ENCODE peak calls at places on chromosomes 4 and X, in five cellular contexts. J is HCT116, Q is SK-N-SH, S is HepG2, K is K562. H is an unnamed sample.

GRCh38 chr4:42995343-42995944 is 102.9 kb downstream of the GRXCR1 start:
- DNase-seq in J (no peak), Q (peak), S (peak), K (peak), H (no peak)

GRCh38 chr4:143336828-143337599 is at the start of gene GAB1:
- DNase-seq in J (no peak), Q (peak), S (peak), K (peak), H (peak)

GRCh38 chr4:128859887-128860774 is 50.6 kb downstream of the JADE1 start:
- DNase-seq in J (no peak), Q (no peak), S (no peak), K (no peak), H (no peak)

GRCh38 chr4:137283737-137284136 is 248.6 kb downstream of the PCDH18 start:
- DNase-seq in J (no peak), Q (peak), S (no peak), K (no peak), H (no peak)

GRCh38 chrX:12263211-12263610 is 124.9 kb downstream of the FRMPD4 start:
- DNase-seq in J (no peak), Q (no peak), S (no peak), K (no peak), H (no peak)

GRCh38 chr4:1004557-1005485 is 6.6 kb upstream of the FGFRL1 start:
- DNase-seq in J (no peak), Q (no peak), S (no peak), K (no peak), H (no peak)

GRCh38 chr4:87973283-87974169 is 2.0 kb upstream of the SPP1 start:
- DNase-seq in J (peak), Q (peak), S (peak), K (peak), H (peak)

GRCh38 chrX:109475174-109475891 is 6.6 kb downstream of the GUCY2F start:
- DNase-seq in J (peak), Q (peak), S (peak), K (peak), H (no peak)

GRCh38 chr4:39125600-39125985 is 56.7 kb upstream of the WDR19 start:
- DNase-seq in J (no peak), Q (no peak), S (no peak), K (no peak), H (no peak)

GRCh38 chrX:82196866-82197265 is 995.0 kb downstream of the SH3BGRL start:
- DNase-seq in J (no peak), Q (no peak), S (no peak), K (no peak), H (no peak)

GRCh38 chr4:123536225-123536624 is 139.6 kb downstream of the SPRY1 start:
- DNase-seq in J (no peak), Q (no peak), S (no peak), K (no peak), H (no peak)

GRCh38 chr4:169720529-169720928 is 37.2 kb downstream of the HPF1 start:
- DNase-seq in J (no peak), Q (no peak), S (no peak), K (no peak), H (no peak)

GRCh38 chr4:146370841-146371240 is 150.9 kb downstream of the SLC10A7 start:
- DNase-seq in J (no peak), Q (no peak), S (no peak), K (no peak), H (no peak)

GRCh38 chrX:111164728-111165127 is 68.7 kb downstream of the PAK3 start:
- DNase-seq in J (no peak), Q (peak), S (no peak), K (peak), H (no peak)

GRCh38 chrX:118824173-118824782 is 654 bp downstream of the ZCCHC12 start:
- DNase-seq in J (no peak), Q (peak), S (no peak), K (no peak), H (no peak)

GRCh38 chr4:73870260-73870659 is 1.1 kb downstream of the CXCL1 start:
- DNase-seq in J (no peak), Q (no peak), S (no peak), K (no peak), H (no peak)

GRCh38 chr4:121786221-121786620 is 14.9 kb upstream of the EXOSC9 start:
- DNase-seq in J (no peak), Q (no peak), S (no peak), K (no peak), H (no peak)

GRCh38 chr4:121783210-121783609 is 17.9 kb upstream of the EXOSC9 start:
- DNase-seq in J (no peak), Q (no peak), S (no peak), K (no peak), H (no peak)

GRCh38 chr4:121785479-121785878 is 15.6 kb upstream of the EXOSC9 start:
- DNase-seq in J (no peak), Q (no peak), S (no peak), K (no peak), H (no peak)

GRCh38 chr4:121784401-121784800 is 16.7 kb upstream of the EXOSC9 start:
- DNase-seq in J (no peak), Q (no peak), S (no peak), K (no peak), H (no peak)

DNA sequence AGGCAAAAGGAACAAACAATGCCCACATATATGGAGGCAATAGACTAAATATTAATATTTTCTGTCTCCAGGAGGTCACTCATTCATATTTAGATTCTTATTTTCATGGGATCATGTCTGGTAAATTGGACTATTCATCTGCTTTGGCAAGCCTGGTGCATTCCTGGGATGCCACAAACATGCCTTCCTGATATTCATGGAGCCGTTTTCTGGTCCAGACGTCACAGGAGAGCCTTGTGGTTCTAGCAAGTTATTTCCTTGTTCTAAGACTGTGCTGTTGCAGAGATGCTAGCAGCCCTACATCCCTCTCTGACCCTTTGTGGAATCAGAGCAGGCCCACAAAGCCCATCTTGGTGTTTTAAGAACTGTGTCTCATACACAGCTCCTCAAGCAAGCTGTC is 16.1 kb upstream of the EXOSC9 start:
- DNase-seq in J (no peak), Q (no peak), S (no peak), K (no peak), H (no peak)
- TF ChIP-seq YY1 in J (no peak), Q (peak), S (no peak), K (no peak), H (no peak)

DNA sequence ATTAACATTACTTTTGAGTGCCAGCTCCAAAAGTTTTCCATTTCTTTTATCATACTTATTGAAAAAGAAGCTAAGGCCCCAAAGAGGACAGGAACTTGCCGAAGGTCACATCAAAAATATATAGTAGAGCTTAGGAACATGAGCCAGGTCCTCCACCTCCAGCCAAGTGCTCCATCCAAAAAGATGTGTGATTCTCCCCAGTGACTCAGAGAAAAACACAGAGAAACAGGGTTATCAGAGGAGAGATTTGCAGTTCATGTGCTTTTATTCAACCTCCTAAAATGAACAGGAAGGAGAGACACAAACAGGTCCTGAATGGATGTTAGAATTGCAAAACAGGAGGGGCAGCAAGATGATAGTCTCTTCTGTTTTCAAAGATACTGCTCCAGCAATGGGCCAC is 19.6 kb upstream of the FGF16 start:
- DNase-seq in J (no peak), Q (no peak), S (no peak), K (no peak), H (no peak)
- TF ChIP-seq YY1 in J (no peak), Q (no peak), S (no peak), K (no peak), H (no peak)

GRCh38 chr4:152202415-152202814 is 333.5 kb downstream of the FBXW7 start:
- DNase-seq in J (no peak), Q (no peak), S (no peak), K (no peak), H (no peak)

GRCh38 chr4:152206646-152207435 is 329.1 kb downstream of the FBXW7 start:
- DNase-seq in J (no peak), Q (no peak), S (no peak), K (no peak), H (no peak)

GRCh38 chr4:152209772-152210493 is 326.0 kb downstream of the FBXW7 start:
- DNase-seq in J (no peak), Q (no peak), S (no peak), K (no peak), H (no peak)

GRCh38 chr4:152200776-152201333 is 335.0 kb downstream of the FBXW7 start:
- DNase-seq in J (no peak), Q (no peak), S (no peak), K (no peak), H (no peak)

GRCh38 chr4:152206185-152206584 is 329.7 kb downstream of the FBXW7 start:
- DNase-seq in J (no peak), Q (no peak), S (no peak), K (no peak), H (no peak)
- TF ChIP-seq YY1 in J (no peak), Q (no peak), S (no peak), K (no peak), H (no peak)

DNA sequence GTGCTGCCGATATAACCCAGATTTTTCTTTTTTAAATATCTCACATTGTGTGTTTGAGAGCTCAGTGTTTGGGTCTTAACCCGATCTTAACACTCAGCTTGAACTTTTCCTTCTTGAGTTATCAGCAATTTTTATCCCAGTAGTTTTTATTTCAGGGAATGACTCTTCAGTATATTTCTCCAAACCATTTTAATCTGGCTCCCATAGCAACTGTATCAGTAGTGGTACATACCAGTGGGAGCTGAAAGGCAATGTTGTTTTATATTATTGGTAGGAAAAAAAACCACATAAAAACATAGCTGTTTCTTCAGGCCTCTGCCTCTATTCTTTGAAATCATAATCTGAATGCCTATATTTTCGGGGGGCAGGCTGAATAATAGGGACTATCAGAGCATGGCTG is 111.1 kb downstream of the SLC4A4 start:
- DNase-seq in J (no peak), Q (no peak), S (no peak), K (no peak), H (no peak)
- TF ChIP-seq YY1 in J (no peak), Q (no peak), S (no peak), K (no peak), H (no peak)

GRCh38 chr4:187289371-187289770 is 565.7 kb upstream of the FAT1 start:
- DNase-seq in J (no peak), Q (no peak), S (no peak), K (no peak), H (no peak)
- TF ChIP-seq YY1 in J (no peak), Q (no peak), S (no peak), K (no peak), H (no peak)

DNA sequence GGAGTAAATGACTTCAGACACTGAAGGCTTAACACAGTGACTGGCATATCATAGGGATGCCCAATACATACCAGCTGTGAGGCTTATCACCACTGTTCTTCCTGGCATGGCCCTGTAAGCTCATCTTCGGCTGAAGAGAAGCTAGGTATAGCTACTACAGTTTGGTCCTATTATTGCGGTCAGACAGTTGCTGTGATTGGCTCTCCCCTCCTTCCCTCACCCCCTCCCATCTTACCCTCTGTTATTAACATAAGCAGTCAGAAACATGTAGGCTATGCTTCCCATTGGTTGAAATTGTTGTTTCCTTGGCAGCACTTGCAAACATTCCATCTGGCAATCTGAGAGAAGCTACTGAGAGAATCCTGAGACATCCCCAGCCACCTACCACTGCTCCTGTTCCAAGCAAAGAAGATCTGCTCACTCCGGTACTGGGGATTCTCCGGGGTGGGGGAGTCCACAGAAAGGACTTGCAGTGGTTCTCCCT is at the start of gene AKAP14:
- DNase-seq in J (no peak), Q (peak), S (no peak), K (no peak), H (no peak)
- TF ChIP-seq YY1 in J (no peak), Q (no peak), S (no peak), K (no peak), H (no peak)

GRCh38 chr4:184822356-184822755 is 3.4 kb downstream of the ACSL1 start:
- DNase-seq in J (no peak), Q (no peak), S (no peak), K (no peak), H (no peak)

GRCh38 chr4:184824081-184824775 is 1.5 kb downstream of the ACSL1 start:
- DNase-seq in J (no peak), Q (no peak), S (no peak), K (no peak), H (no peak)

GRCh38 chr4:184825394-184826314 is at the start of gene ACSL1:
- DNase-seq in J (no peak), Q (peak), S (peak), K (peak), H (no peak)

GRCh38 chr4:184826315-184827266 is 823 bp upstream of the ACSL1 start:
- DNase-seq in J (no peak), Q (no peak), S (no peak), K (peak), H (no peak)

DNA sequence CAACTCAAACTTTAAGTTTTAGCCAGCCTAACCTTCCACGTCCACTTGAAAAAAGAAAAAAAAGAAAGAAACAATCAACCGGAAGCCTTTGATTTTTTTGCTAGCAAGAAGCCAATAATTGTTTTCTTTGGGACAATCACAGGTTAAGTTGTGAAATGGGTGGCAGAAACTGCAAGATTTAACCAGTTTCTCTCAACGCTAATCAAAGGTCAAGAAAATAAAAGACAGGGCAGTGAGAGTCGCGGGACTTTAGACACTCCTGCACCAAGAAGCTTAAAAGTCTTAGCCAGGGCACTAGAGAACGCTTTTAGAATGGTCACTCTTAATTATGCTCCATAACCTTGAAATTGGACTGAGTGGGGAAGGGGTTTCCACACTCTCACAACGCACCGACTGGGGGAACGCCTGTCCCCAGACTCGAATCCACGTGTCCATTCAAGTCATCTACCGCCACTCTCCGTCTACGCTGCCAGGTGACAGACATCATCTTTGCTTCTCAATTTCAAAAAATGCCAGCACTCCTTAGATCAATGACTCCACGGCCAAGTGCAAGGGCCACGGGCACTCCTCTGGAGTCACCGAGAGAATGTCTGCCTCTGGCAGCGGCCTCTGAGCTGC is 883 bp downstream of the ACSL1 start:
- DNase-seq in J (no peak), Q (no peak), S (no peak), K (no peak), H (no peak)
- TF ChIP-seq YY1 in J (no peak), Q (no peak), S (no peak), K (no peak), H (no peak)

GRCh38 chr4:7395635-7396034 is 39.1 kb downstream of the PSAPL1 start:
- DNase-seq in J (no peak), Q (peak), S (no peak), K (no peak), H (no peak)

GRCh38 chr4:7394184-7394575 is 40.5 kb downstream of the PSAPL1 start:
- DNase-seq in J (no peak), Q (no peak), S (no peak), K (no peak), H (no peak)

GRCh38 chr4:7396186-7396585 is 38.5 kb downstream of the PSAPL1 start:
- DNase-seq in J (no peak), Q (no peak), S (no peak), K (no peak), H (no peak)

GRCh38 chr4:7393491-7394183 is 41.1 kb downstream of the PSAPL1 start:
- DNase-seq in J (no peak), Q (peak), S (no peak), K (no peak), H (no peak)

GRCh38 chr4:7394681-7395451 is 39.9 kb downstream of the PSAPL1 start:
- DNase-seq in J (no peak), Q (peak), S (no peak), K (no peak), H (no peak)
- TF ChIP-seq YY1 in J (no peak), Q (no peak), S (no peak), K (no peak), H (no peak)

DNA sequence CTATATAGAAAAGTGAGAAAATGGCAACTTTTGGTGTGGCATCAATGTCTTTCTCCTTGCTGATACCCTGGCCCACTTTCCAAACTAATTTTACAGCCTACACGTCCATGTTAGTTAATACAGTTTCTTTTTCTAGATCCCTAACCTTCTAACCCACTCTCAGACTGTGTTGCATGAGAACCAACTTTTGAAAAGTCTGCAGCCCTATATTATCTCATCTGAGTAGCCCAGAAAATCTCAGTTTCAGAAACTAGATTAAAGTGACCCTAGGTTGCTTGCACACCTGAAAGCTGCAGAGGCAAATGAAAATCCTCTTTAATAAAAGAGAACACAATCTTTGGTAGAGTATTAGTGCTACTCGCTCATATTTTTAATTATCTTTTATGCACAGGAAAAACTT is 371.6 kb upstream of the EMCN start:
- DNase-seq in J (no peak), Q (no peak), S (no peak), K (no peak), H (no peak)
- TF ChIP-seq YY1 in J (no peak), Q (no peak), S (no peak), K (no peak), H (no peak)

H was measured in NT2/D1.